ENCODE peak calls at places on chromosomes 12 and 14, in seven cellular contexts. K, P, S, R, M, E and A are unnamed samples.

GRCh38 chr12:118136559-118137003 is 657 bp downstream of the PEBP1 start:
- DNase-seq in K (peak; percentile 45), P (no peak), S (peak; percentile 9), R (peak; percentile 34), M (peak; percentile 7), E (peak; percentile 24), A (no peak)

GRCh38 chr14:41830679-41831078 is 224.0 kb downstream of the LRFN5 start:
- DNase-seq in K (peak; percentile 1), P (no peak), S (no peak), R (no peak), M (no peak), E (no peak), A (peak; percentile 3)

GRCh38 chr12:12364787-12365441 is 8.0 kb downstream of the BORCS5 start:
- DNase-seq in K (no peak), P (no peak), S (no peak), R (no peak), M (no peak), E (no peak), A (no peak)

GRCh38 chr14:95375539-95376109 is 55.9 kb upstream of the CLMN start:
- DNase-seq in K (no peak), P (no peak), S (no peak), R (no peak), M (no peak), E (no peak), A (no peak)

GRCh38 chr14:65249471-65250161 is 147.3 kb upstream of the MAX start:
- DNase-seq in K (no peak), P (no peak), S (no peak), R (no peak), M (no peak), E (no peak), A (no peak)

GRCh38 chr12:112932485-112933151 is 5.7 kb upstream of the OAS3 start:
- DNase-seq in K (no peak), P (no peak), S (no peak), R (no peak), M (no peak), E (no peak), A (no peak)

GRCh38 chr14:64704145-64704742 is at the start of gene PLEKHG3:
- DNase-seq in K (peak; percentile 68), P (no peak), S (peak; percentile 68), R (peak; percentile 89), M (peak; percentile 55), E (peak; percentile 81), A (no peak)

GRCh38 chr14:79831198-79831890 is 380.0 kb downstream of the DIO2 start:
- DNase-seq in K (peak; percentile 13), P (no peak), S (no peak), R (no peak), M (no peak), E (no peak), A (no peak)

GRCh38 chr12:55019784-55020183 is at the start of gene NEUROD4:
- DNase-seq in K (peak; percentile 50), P (no peak), S (peak; percentile 75), R (peak; percentile 92), M (peak; percentile 67), E (peak; percentile 41), A (peak; percentile 5)

GRCh38 chr14:35932659-35933159 is 106.6 kb downstream of the BRMS1L start:
- DNase-seq in K (no peak), P (no peak), S (no peak), R (no peak), M (no peak), E (no peak), A (no peak)

GRCh38 chr12:13278249-13278787 is 81.8 kb downstream of the EMP1 start:
- DNase-seq in K (peak; percentile 48), P (peak; percentile 47), S (peak; percentile 90), R (peak; percentile 83), M (peak; percentile 39), E (peak; percentile 84), A (peak; percentile 18)

GRCh38 chr12:57889541-57889989 is 43.0 kb upstream of the CTDSP2 start:
- DNase-seq in K (peak; percentile 97), P (peak; percentile 67), S (no peak), R (no peak), M (peak; percentile 39), E (no peak), A (peak; percentile 90)

GRCh38 chr12:113241191-113242017 is 20.1 kb downstream of the TPCN1 start:
- DNase-seq in K (peak; percentile 98), P (peak; percentile 48), S (no peak), R (no peak), M (peak; percentile 98), E (peak; percentile 75), A (peak; percentile 77)

GRCh38 chr12:98371419-98371818 is 144.0 kb upstream of the TMPO start:
- DNase-seq in K (no peak), P (no peak), S (no peak), R (no peak), M (no peak), E (no peak), A (no peak)

GRCh38 chr14:68650403-68650994 is 142.4 kb downstream of the ZFP36L1 start:
- DNase-seq in K (peak; percentile 43), P (no peak), S (no peak), R (no peak), M (no peak), E (no peak), A (no peak)

GRCh38 chr14:51367600-51367931 is 127.5 kb downstream of the TMX1 start:
- DNase-seq in K (peak; percentile 91), P (no peak), S (no peak), R (no peak), M (peak; percentile 72), E (no peak), A (peak; percentile 84)

GRCh38 chr14:34867199-34867598 is 8.0 kb downstream of the BAZ1A start:
- DNase-seq in K (no peak), P (no peak), S (no peak), R (no peak), M (no peak), E (no peak), A (no peak)

GRCh38 chr12:8032242-8033152 is at the start of gene FOXJ2:
- DNase-seq in K (peak; percentile 64), P (peak; percentile 64), S (peak; percentile 78), R (peak; percentile 69), M (peak; percentile 32), E (peak; percentile 75), A (no peak)

GRCh38 chr14:30194769-30195168 is 267.1 kb upstream of the PRKD1 start:
- DNase-seq in K (peak; percentile 92), P (no peak), S (no peak), R (no peak), M (peak; percentile 85), E (no peak), A (peak; percentile 64)

GRCh38 chr12:43550831-43551270 is 1.2 kb downstream of the ADAMTS20 start:
- DNase-seq in K (no peak), P (no peak), S (no peak), R (peak; percentile 45), M (no peak), E (no peak), A (no peak)

GRCh38 chr12:32034045-32034444 is 72.6 kb upstream of the BICD1 start:
- DNase-seq in K (no peak), P (no peak), S (no peak), R (no peak), M (no peak), E (no peak), A (no peak)

GRCh38 chr12:52075409-52075724 is 4.1 kb upstream of the SMIM41 start:
- DNase-seq in K (no peak), P (no peak), S (no peak), R (no peak), M (peak; percentile 60), E (no peak), A (no peak)

GRCh38 chr12:127381043-127381668 is 885.8 kb upstream of the TMEM132C start:
- DNase-seq in K (peak; percentile 5), P (no peak), S (peak; percentile 73), R (peak; percentile 64), M (no peak), E (peak; percentile 72), A (no peak)

GRCh38 chr12:82412246-82412645 is 53.9 kb downstream of the METTL25 start:
- DNase-seq in K (no peak), P (no peak), S (no peak), R (no peak), M (no peak), E (peak; percentile 41), A (no peak)

GRCh38 chr12:65084579-65084978 is 36.5 kb downstream of the WIF1 start:
- DNase-seq in K (peak; percentile 4), P (no peak), S (no peak), R (no peak), M (no peak), E (no peak), A (no peak)

GRCh38 chr12:75323663-75324062 is 6.5 kb downstream of the CAPS2 start:
- DNase-seq in K (no peak), P (no peak), S (no peak), R (no peak), M (peak; percentile 28), E (no peak), A (no peak)

DNA sequence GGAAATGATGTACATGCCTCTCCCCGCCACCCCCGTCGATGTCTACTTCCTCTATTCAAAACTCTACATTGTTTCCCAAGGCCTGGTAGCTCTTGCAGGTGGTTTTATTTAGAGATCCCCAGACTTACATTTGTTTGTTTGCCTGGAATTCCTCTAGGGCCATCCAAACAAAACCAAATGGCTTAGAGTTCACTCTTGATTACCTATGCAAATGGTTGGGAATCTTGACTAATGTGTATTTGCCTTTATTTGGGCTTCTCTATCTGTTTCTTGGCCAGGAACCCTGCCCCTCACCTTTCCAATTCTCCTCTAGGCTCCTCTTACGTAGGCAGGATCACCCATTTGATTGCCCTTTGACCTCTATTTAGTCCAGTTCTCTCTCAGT is 123.1 kb upstream of the DYRK2 start:
- DNase-seq in K (no peak), P (no peak), S (no peak), R (no peak), M (no peak), E (no peak), A (no peak)
- TF ChIP-seq CTCF in K (no peak), P (no peak), S (no peak), R (no peak), M (no peak), E (no peak), A (no peak)

GRCh38 chr12:53481957-53482586 is 17.2 kb downstream of the MAP3K12 start:
- DNase-seq in K (no peak), P (no peak), S (no peak), R (peak; percentile 19), M (no peak), E (no peak), A (no peak)
- TF ChIP-seq CTCF in K (peak; percentile 27), P (no peak), S (peak; percentile 32), R (peak; percentile 13), M (peak; percentile 61), E (no peak), A (no peak)

DNA sequence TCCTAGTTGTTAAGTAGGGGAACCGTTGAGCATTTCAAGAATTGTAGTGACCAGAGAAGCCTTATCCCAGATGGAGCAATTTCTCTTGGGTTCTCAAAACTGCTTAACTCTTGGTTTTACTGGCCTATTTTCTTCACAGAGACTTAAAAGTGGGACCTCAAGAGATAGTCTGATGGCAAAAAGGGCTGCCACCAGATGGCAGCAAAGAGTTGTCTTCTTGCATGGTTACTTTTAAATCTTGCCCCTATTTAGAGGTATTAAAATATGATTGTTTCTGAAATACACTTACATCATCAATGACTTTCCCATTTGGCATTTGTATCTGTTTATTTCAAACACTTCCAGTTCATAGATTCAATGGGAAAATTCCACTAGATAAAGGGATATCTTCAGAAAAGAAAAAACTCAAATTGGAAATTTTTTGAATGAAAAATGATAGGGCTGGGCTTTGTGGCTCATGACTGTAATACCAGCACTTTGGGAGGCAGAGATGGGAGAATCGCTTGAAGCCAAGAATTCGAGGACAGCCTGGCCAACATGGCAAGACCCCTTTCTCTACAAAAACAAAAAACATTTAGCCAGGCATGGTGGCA is 69.9 kb upstream of the CNTN1 start:
- DNase-seq in K (peak; percentile 55), P (peak; percentile 69), S (peak; percentile 25), R (peak; percentile 71), M (peak; percentile 1), E (peak; percentile 49), A (peak; percentile 28)
- TF ChIP-seq CTCF in K (peak; percentile 73), P (peak; percentile 63), S (peak; percentile 83), R (peak; percentile 70), M (peak; percentile 79), E (no peak), A (peak; percentile 75)

GRCh38 chr12:121917950-121918678 is at the start of gene CFAP251:
- DNase-seq in K (peak; percentile 78), P (peak; percentile 83), S (peak; percentile 83), R (peak; percentile 98), M (no peak), E (peak; percentile 97), A (no peak)
- TF ChIP-seq CTCF in K (peak; percentile 54), P (peak; percentile 77), S (peak; percentile 65), R (peak; percentile 61), M (no peak), E (peak; percentile 53), A (peak; percentile 46)